ENCODE peak calls at places on chromosomes 1 and 21, in five cellular contexts. One of them, this sample, is unnamed.

GRCh38 chr1:65097081-65097480 is 50.9 kb upstream of the AK4 start:
- DNase-seq in A549: no peak
- DNase-seq in GM12878: no peak
- DNase-seq in HepG2: no peak
- DNase-seq in K562: no peak
- DNase-seq in this sample: peak

GRCh38 chr1:14820320-14821085 is 222.0 kb downstream of the KAZN start:
- DNase-seq in A549: no peak
- DNase-seq in GM12878: no peak
- DNase-seq in HepG2: no peak
- DNase-seq in K562: no peak
- DNase-seq in this sample: no peak

GRCh38 chr1:226046240-226046639 is 16.3 kb upstream of the H3-3A start:
- DNase-seq in A549: no peak
- DNase-seq in GM12878: no peak
- DNase-seq in HepG2: peak
- DNase-seq in K562: no peak
- DNase-seq in this sample: no peak

GRCh38 chr1:39177641-39178040 is 26.9 kb upstream of the MACF1 start:
- DNase-seq in A549: no peak
- DNase-seq in GM12878: no peak
- DNase-seq in HepG2: no peak
- DNase-seq in K562: no peak
- DNase-seq in this sample: no peak

GRCh38 chr1:158901623-158902022 is 29.7 kb upstream of the PYHIN1 start:
- DNase-seq in A549: no peak
- DNase-seq in GM12878: no peak
- DNase-seq in HepG2: no peak
- DNase-seq in K562: no peak
- DNase-seq in this sample: no peak

GRCh38 chr1:152459596-152460528 is 45.8 kb upstream of the CRNN start:
- DNase-seq in A549: peak
- DNase-seq in GM12878: peak
- DNase-seq in HepG2: peak
- DNase-seq in K562: peak
- DNase-seq in this sample: peak

GRCh38 chr1:248884632-248885295 is 21.3 kb upstream of the PGBD2 start:
- DNase-seq in A549: no peak
- DNase-seq in GM12878: no peak
- DNase-seq in HepG2: no peak
- DNase-seq in K562: peak
- DNase-seq in this sample: no peak

GRCh38 chr1:150543500-150544143 is 5.6 kb upstream of the ADAMTSL4 start:
- DNase-seq in A549: no peak
- DNase-seq in GM12878: no peak
- DNase-seq in HepG2: peak
- DNase-seq in K562: peak
- DNase-seq in this sample: no peak

GRCh38 chr21:46379691-46380090 is 55.7 kb downstream of the PCNT start:
- DNase-seq in A549: no peak
- DNase-seq in GM12878: no peak
- DNase-seq in HepG2: no peak
- DNase-seq in K562: no peak
- DNase-seq in this sample: no peak

GRCh38 chr1:180365039-180365438 is 135.0 kb downstream of the LHX4 start:
- DNase-seq in A549: no peak
- DNase-seq in GM12878: no peak
- DNase-seq in HepG2: peak
- DNase-seq in K562: peak
- DNase-seq in this sample: peak

GRCh38 chr1:171258943-171259342 is 10.6 kb downstream of the FMO1 start:
- DNase-seq in A549: no peak
- DNase-seq in GM12878: no peak
- DNase-seq in HepG2: no peak
- DNase-seq in K562: no peak
- DNase-seq in this sample: no peak

GRCh38 chr1:168477792-168478191 is 66.0 kb downstream of the XCL2 start:
- DNase-seq in A549: no peak
- DNase-seq in GM12878: no peak
- DNase-seq in HepG2: no peak
- DNase-seq in K562: no peak
- DNase-seq in this sample: no peak

GRCh38 chr1:243482237-243483022 is 226.6 kb downstream of the SDCCAG8 start:
- DNase-seq in A549: peak
- DNase-seq in GM12878: no peak
- DNase-seq in HepG2: no peak
- DNase-seq in K562: no peak
- DNase-seq in this sample: peak

GRCh38 chr1:201267481-201268229 is 15.7 kb upstream of the PKP1 start:
- DNase-seq in A549: no peak
- DNase-seq in GM12878: no peak
- DNase-seq in HepG2: no peak
- DNase-seq in K562: no peak
- DNase-seq in this sample: no peak

DNA sequence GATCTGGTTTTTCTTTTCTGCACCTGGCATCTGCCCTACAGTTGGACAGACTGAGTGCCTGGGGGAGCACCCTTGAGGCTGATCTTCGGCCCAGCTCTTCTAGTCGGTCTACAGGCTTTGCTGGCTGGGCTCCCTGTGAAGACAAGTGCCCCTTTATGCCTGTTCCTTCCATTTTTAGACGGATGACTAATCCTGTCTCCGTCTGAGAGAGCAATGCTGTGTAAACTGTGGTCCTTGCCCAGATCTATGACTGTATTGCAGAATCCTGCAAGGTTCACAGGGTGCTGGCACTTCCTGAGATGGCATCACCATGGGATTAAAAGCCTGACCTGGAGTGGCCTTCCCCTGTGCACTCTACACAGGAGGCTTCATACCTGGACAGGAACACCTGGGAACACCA is 47.6 kb upstream of the SAMD13 start:
- DNase-seq in A549: peak
- DNase-seq in GM12878: no peak
- DNase-seq in HepG2: peak
- DNase-seq in K562: no peak
- DNase-seq in this sample: no peak
- TF ChIP-seq MYC in A549: no peak
- TF ChIP-seq MYC in GM12878: no peak
- TF ChIP-seq MYC in HepG2: no peak
- TF ChIP-seq MYC in K562: no peak
- TF ChIP-seq MYC in this sample: no peak

GRCh38 chr1:220046052-220046930 is at the start of gene EPRS1:
- DNase-seq in A549: peak
- DNase-seq in GM12878: peak
- DNase-seq in HepG2: peak
- DNase-seq in K562: peak
- DNase-seq in this sample: peak
- TF ChIP-seq POLR2A in A549: peak
- TF ChIP-seq POLR2A in GM12878: peak
- TF ChIP-seq POLR2A in HepG2: peak
- TF ChIP-seq POLR2A in K562: peak
- TF ChIP-seq POLR2A in this sample: peak

DNA sequence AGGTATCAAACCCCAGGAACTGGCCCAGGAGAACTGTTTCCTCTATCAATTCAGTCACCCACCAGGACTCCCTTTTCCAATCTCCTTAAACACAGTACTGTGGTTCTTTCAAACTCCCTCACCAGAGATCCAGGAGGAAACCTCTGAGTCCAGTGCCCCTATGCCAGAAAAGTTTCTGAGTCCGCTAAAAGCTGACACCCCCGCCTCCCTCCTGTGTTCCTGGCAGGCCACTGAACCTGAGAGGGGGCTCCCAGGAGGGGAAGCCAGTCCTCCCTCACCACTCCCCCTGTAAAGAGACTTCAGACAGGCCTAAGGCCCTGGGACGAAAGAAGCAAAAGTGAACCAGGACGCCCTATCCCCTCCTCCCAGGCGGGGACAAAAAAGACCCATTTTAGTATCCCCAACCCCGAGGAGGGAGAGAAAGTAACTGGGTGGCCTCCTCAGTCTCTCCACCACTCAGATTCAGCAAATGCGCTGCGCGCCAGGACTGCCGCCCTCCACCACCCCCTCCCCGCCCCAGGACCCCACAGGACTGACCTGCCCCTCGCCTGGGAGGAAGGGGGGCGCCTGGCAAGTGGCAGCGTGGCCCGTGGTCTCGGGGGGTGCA is 624 bp downstream of the SLC41A1 start:
- DNase-seq in A549: peak
- DNase-seq in GM12878: no peak
- DNase-seq in HepG2: no peak
- DNase-seq in K562: peak
- DNase-seq in this sample: peak
- TF ChIP-seq MYC in A549: no peak
- TF ChIP-seq MYC in GM12878: no peak
- TF ChIP-seq MYC in HepG2: no peak
- TF ChIP-seq MYC in K562: no peak
- TF ChIP-seq MYC in this sample: no peak

DNA sequence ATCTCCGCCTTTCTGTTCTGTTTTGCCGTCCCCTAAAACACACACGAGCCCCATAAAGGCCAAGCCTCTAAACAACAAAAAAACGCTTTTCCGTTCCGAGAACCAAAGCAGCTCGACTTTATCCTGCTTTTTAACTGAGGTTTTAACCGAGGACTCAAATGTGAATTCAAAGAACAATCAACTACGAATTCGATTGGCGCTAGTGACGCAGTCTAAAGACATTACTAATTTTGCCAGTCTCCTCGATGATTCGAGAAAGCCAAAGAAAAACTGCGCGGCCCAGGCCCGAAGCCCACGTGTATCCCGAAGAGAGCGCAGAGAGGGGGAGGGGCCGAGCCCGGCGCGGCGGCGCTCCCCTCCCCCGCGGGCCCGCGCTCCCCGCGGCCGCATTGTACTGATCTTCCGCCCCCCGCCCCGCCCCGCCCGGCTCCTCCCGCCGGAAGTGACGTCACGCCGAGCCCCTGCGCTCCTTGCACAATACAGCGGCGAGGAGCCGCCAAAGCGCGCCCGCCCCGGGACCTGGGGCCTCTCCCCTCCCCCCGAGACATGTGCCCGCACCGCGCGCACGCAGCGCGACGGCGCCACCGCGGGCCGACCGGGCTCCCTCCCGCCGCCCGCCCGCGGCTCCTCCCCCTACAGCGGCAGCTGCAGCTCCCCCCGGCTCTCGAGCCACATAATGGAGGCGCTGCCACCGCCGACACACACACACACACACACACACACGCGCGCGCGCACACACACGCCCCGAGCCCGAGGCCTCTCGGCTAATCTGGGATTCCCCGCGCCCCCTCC is 1.4 kb downstream of the HNRNPU start:
- DNase-seq in A549: peak
- DNase-seq in GM12878: peak
- DNase-seq in HepG2: peak
- DNase-seq in K562: peak
- DNase-seq in this sample: peak
- TF ChIP-seq POLR2A in A549: no peak
- TF ChIP-seq POLR2A in GM12878: peak
- TF ChIP-seq POLR2A in HepG2: peak
- TF ChIP-seq POLR2A in K562: peak
- TF ChIP-seq POLR2A in this sample: peak

This sample was measured in NB4.